ENCODE peak calls at places on chromosomes 11 and 22, in seven cellular contexts. H is tibial nerve; R is hepatocyte; P is psoas muscle; C is fibroblast of lung; W is CD8-positive, alpha-beta T cell; J is brain microvascular endothelial cell. G is an unnamed sample.
A peak's percentile ranks its signal among the peaks of the same experiment; 100 is the strongest.

GRCh38 chr22:27459955-27460354 is 341.6 kb downstream of the MN1 start:
- DNase-seq in H (no peak), R (no peak), P (no peak), C (no peak), W (no peak), J (no peak), G (no peak)

GRCh38 chr11:13384837-13385417 is 78.1 kb downstream of the BTBD10 start:
- DNase-seq in H (peak; percentile 58), R (peak; percentile 52), P (no peak), C (peak; percentile 49), W (no peak), J (peak; percentile 60), G (peak; percentile 36)

GRCh38 chr11:79100093-79100704 is 340.6 kb downstream of the TENM4 start:
- DNase-seq in H (peak; percentile 44), R (peak; percentile 67), P (no peak), C (peak; percentile 51), W (no peak), J (peak; percentile 33), G (peak; percentile 37)

GRCh38 chr22:20114506-20115475 is 1.1 kb upstream of the RANBP1 start:
- DNase-seq in H (no peak), R (no peak), P (peak; percentile 13), C (no peak), W (no peak), J (no peak), G (no peak)

GRCh38 chr11:1598816-1599215 is 722 bp upstream of the KRTAP5-2 start:
- DNase-seq in H (no peak), R (no peak), P (no peak), C (no peak), W (no peak), J (peak; percentile 14), G (no peak)

GRCh38 chr11:120214581-120214980 is 3.7 kb downstream of the OAF start:
- DNase-seq in H (no peak), R (no peak), P (no peak), C (no peak), W (no peak), J (no peak), G (no peak)

GRCh38 chr11:61037694-61038093 is 64.6 kb upstream of the CD5 start:
- DNase-seq in H (no peak), R (no peak), P (no peak), C (peak; percentile 55), W (no peak), J (peak; percentile 31), G (no peak)

GRCh38 chr11:33857924-33858323 is 34.0 kb downstream of the LMO2 start:
- DNase-seq in H (peak; percentile 81), R (peak; percentile 89), P (peak; percentile 75), C (peak; percentile 46), W (peak; percentile 72), J (peak; percentile 57), G (peak; percentile 76)

GRCh38 chr11:68889948-68890446 is 13.6 kb downstream of the MRPL21 start:
- DNase-seq in H (peak; percentile 62), R (peak; percentile 74), P (peak; percentile 73), C (peak; percentile 57), W (no peak), J (peak; percentile 77), G (peak; percentile 28)

GRCh38 chr11:1942541-1943260 is 4.4 kb upstream of the MRPL23 start:
- DNase-seq in H (no peak), R (no peak), P (no peak), C (no peak), W (no peak), J (no peak), G (no peak)

GRCh38 chr22:38402204-38402603 is 52.8 kb downstream of the KCNJ4 start:
- DNase-seq in H (no peak), R (no peak), P (no peak), C (no peak), W (no peak), J (no peak), G (no peak)

GRCh38 chr11:8389034-8389996 is 125.6 kb upstream of the LMO1 start:
- DNase-seq in H (no peak), R (peak; percentile 11), P (no peak), C (peak; percentile 23), W (no peak), J (no peak), G (no peak)

GRCh38 chr11:61848631-61849030 is 20.5 kb downstream of the FADS2 start:
- DNase-seq in H (no peak), R (no peak), P (no peak), C (no peak), W (no peak), J (no peak), G (no peak)

GRCh38 chr11:124643605-124644425 is 21.2 kb downstream of the TBRG1 start:
- DNase-seq in H (no peak), R (no peak), P (no peak), C (peak; percentile 98), W (no peak), J (peak; percentile 96), G (no peak)

GRCh38 chr22:32112380-32112779 is 46.7 kb downstream of the C22orf42 start:
- DNase-seq in H (no peak), R (no peak), P (no peak), C (no peak), W (no peak), J (no peak), G (no peak)

GRCh38 chr22:20810645-20811044 is 36.7 kb downstream of the SERPIND1 start:
- DNase-seq in H (no peak), R (no peak), P (no peak), C (no peak), W (peak; percentile 81), J (no peak), G (no peak)

GRCh38 chr11:110317516-110317932 is 21.1 kb upstream of the RDX start:
- DNase-seq in H (peak; percentile 15), R (no peak), P (no peak), C (peak; percentile 70), W (no peak), J (peak; percentile 56), G (no peak)

GRCh38 chr22:40178417-40179409 is 988 bp downstream of the TNRC6B start:
- DNase-seq in H (peak; percentile 19), R (peak; percentile 54), P (no peak), C (peak; percentile 77), W (peak; percentile 55), J (peak; percentile 31), G (peak; percentile 71)

DNA sequence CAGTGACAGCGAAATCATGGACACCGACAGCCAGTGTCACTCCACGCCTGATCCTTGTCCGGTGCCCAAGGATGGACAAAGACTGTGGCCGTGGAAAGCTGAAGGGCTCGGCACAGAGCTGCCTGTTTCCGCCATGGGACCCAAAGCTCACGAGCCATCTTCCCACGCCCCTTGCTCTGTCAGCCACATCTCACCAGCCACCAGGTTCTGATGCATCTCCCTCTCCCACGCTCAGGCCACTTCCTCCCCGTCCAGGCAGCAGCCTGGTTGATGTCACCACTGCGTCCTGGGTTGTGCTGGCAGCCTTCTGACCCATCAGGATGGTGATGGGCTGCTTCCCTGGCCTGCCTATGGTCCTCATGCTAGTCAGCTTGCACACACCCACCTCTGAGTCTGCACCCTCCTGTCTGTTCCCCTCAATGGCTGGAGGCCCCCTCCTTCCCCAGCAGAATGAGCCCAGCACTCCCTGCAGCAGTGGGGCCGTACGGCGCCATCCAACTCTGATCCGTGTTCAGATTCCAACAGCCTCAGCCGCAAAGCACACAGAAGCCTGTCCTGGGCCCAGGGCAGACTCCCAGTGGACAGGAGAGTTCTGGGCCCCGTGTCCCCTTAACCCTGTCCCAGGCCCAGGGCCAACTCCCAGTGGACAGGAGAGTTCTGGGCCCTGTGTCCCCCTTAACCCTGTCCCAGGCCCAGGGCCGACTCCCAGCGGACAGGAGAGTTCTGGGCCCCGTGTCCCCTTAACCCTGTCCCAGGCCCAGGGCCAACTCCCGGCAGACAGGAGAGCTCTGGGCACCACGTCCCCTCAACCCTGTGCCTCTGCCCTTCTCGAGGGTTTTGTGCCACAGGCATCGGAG is 259.6 kb downstream of the BRD1 start:
- DNase-seq in H (no peak), R (no peak), P (no peak), C (no peak), W (no peak), J (no peak), G (no peak)
- H3K36me3 ChIP-seq in H (no peaks in the 10 kb centered on the region), R (no peaks in the 10 kb centered on the region), P (no peaks in the 10 kb centered on the region), C (no peaks in the 10 kb centered on the region), W (no peaks in the 10 kb centered on the region), J (no peaks in the 10 kb centered on the region), G (no peaks in the 10 kb centered on the region)

DNA sequence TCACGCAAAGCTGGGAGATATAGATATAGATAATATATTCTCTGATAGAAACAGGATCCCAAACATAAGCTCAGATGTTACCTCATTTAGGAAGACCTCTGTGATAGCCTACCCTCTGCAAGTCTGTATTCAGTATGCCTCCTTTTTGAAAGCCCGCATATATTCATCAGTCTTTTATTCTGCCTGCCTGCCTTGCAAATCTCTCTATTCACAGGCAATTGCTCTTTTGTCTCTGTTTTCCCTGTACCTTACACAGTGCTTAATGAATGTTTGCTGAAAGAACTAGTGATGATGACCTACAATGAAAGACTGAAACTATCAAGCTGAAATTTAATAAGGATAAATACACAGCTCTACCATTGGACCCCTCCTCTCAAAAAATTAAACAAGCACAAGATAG is 18.4 kb downstream of the DEUP1 start:
- DNase-seq in H (no peak), R (no peak), P (no peak), C (no peak), W (no peak), J (no peak), G (no peak)
- TF ChIP-seq CTCF in H (no peak), R (no peak), P (no peak), C (no peak), W (no peak), J (no peak), G (no peak)

GRCh38 chr11:66497206-66497605 is 13.2 kb upstream of the BBS1 start:
- DNase-seq in H (no peak), R (no peak), P (no peak), C (no peak), W (no peak), J (no peak), G (no peak)

GRCh38 chr11:66493124-66493523 is 12.9 kb downstream of the DPP3 start:
- DNase-seq in H (no peak), R (no peak), P (no peak), C (no peak), W (no peak), J (no peak), G (peak; percentile 44)

GRCh38 chr11:66494458-66494857 is 14.2 kb downstream of the DPP3 start:
- DNase-seq in H (no peak), R (no peak), P (no peak), C (no peak), W (no peak), J (no peak), G (no peak)

GRCh38 chr11:66495401-66495844 is 15.0 kb upstream of the BBS1 start:
- DNase-seq in H (no peak), R (no peak), P (no peak), C (no peak), W (no peak), J (no peak), G (no peak)

DNA sequence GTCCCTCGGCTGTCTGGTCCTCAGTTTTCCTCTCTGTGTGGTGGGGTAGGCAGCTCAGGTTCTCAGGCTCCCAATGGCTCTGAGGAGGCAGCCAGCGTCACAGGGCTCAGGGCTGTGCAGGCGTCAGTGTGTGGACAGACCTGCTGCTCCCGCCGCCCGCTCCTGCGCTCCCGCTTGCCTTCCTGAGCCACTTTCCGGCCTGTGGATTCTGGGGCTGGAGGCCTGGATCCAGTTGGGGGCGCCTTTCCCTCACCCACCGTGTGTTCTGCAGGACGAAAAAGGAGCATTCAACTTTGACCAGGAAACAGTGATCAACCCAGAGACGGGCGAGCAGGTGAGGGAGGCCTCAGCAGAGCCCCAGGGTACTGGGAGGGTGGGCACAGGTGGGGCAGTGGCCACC is 14.7 kb downstream of the DPP3 start:
- DNase-seq in H (no peak), R (no peak), P (no peak), C (no peak), W (no peak), J (no peak), G (no peak)
- H3K36me3 ChIP-seq in H (no peaks in the 10 kb centered on the region), R (no peaks in the 10 kb centered on the region), P (peaks cover 97% of the 10 kb centered on the region), C (peaks cover 12% of the 10 kb centered on the region), W (peaks cover 15% of the 10 kb centered on the region), J (peaks cover 34% of the 10 kb centered on the region), G (no peaks in the 10 kb centered on the region)

GRCh38 chr11:93017821-93018690 is 48.6 kb downstream of the MTNR1B start:
- DNase-seq in H (no peak), R (no peak), P (no peak), C (peak; percentile 84), W (no peak), J (no peak), G (no peak)
- TF ChIP-seq CTCF in H (no peak), R (no peak), P (no peak), C (no peak), W (no peak), J (peak; percentile 25), G (no peak)